ENCODE peak calls at places on chromosomes 4 and X, in ten cellular contexts. C is activated CD4-positive, CD25-positive, alpha-beta regulatory T cell treated with anti-CD3 and anti-CD28 coated beads, Interleukin-2, amount 50 U/mL, for 16 hours; W is stimulated activated CD4-positive, alpha-beta T cell treated with anti-CD3 and anti-CD28 coated beads, Interleukin-15, amount 100 ng/mL, for 48 hours; G is stimulated activated CD8-positive, alpha-beta memory T cell treated with anti-CD3 and anti-CD28 coated beads, Interleukin-15, amount 100 ng/mL, for 24 hours; Z is HCEC 1CT; R is retina; T is AG09319; A is mucosa of descending colon; J is tibial nerve; V is posterior cingulate gyrus. B is an unnamed sample.

GRCh38 chrX:19852014-19853005 is 35.1 kb downstream of the SH3KBP1 start:
- DNase-seq in J (no peak), Z (peak; percentile 71), A (no peak), T (no peak), C (no peak), V (no peak), G (no peak), R (no peak), W (no peak), B (no peak)

GRCh38 chrX:97847885-97848679 is 964.4 kb downstream of the RPA4 start:
- DNase-seq in G (no peak), W (no peak), A (no peak), J (no peak), Z (no peak), R (no peak), V (peak; percentile 59), C (no peak), T (no peak), B (no peak)

GRCh38 chr4:129604632-129605031 is 508.7 kb downstream of the C4orf33 start:
- DNase-seq in T (no peak), Z (no peak), R (no peak), V (no peak), A (no peak), G (no peak), W (no peak), C (no peak), J (no peak), B (no peak)

GRCh38 chr4:1243451-1244080 is 5.4 kb downstream of the CTBP1 start:
- DNase-seq in J (peak; percentile 8), W (no peak), Z (no peak), G (no peak), T (no peak), A (no peak), V (peak; percentile 77), C (no peak), R (peak; percentile 29), B (no peak)

GRCh38 chrX:97898798-97899197 is 1015.1 kb downstream of the RPA4 start:
- DNase-seq in T (no peak), G (no peak), J (no peak), V (no peak), A (no peak), Z (no peak), C (no peak), R (no peak), W (no peak), B (no peak)

GRCh38 chrX:54494970-54495813 is 842 bp downstream of the FGD1 start:
- DNase-seq in Z (peak; percentile 7), C (no peak), V (peak; percentile 86), A (peak; percentile 9), J (no peak), T (no peak), W (no peak), G (no peak), R (peak; percentile 62), B (no peak)

GRCh38 chr4:4541040-4541631 is 712 bp downstream of the STX18 start:
- DNase-seq in T (no peak), C (no peak), G (no peak), A (peak; percentile 51), W (no peak), J (no peak), Z (peak; percentile 42), R (no peak), V (no peak), B (no peak)

GRCh38 chr4:3471886-3472285 is 8.8 kb downstream of the DOK7 start:
- DNase-seq in C (no peak), V (peak; percentile 71), Z (no peak), R (no peak), A (no peak), T (no peak), J (no peak), G (no peak), W (no peak), B (no peak)

GRCh38 chr4:52550186-52550585 is 108.9 kb downstream of the USP46 start:
- DNase-seq in R (no peak), V (no peak), C (no peak), A (no peak), J (no peak), Z (no peak), T (no peak), W (no peak), G (no peak), B (no peak)

GRCh38 chrX:10486373-10486772 is 134.0 kb downstream of the MID1 start:
- DNase-seq in G (no peak), T (no peak), J (no peak), A (no peak), W (no peak), V (no peak), Z (peak; percentile 70), C (no peak), R (no peak), B (no peak)

GRCh38 chrX:3811331-3812311 is 98.2 kb upstream of the PRKX start:
- DNase-seq in T (no peak), V (no peak), Z (peak; percentile 40), R (peak; percentile 45), G (no peak), J (no peak), A (peak; percentile 20), W (no peak), C (peak; percentile 0), B (peak; percentile 6)

GRCh38 chrX:39750246-39750790 is 347.4 kb downstream of the BCOR start:
- DNase-seq in Z (no peak), R (no peak), C (no peak), A (no peak), V (no peak), J (no peak), G (no peak), W (no peak), T (no peak), B (no peak)

GRCh38 chr4:42487230-42487629 is 89.9 kb downstream of the SHISA3 start:
- DNase-seq in T (no peak), C (no peak), Z (no peak), R (no peak), W (no peak), G (no peak), J (no peak), A (no peak), V (no peak), B (no peak)

GRCh38 chr4:94305468-94306225 is 37.0 kb downstream of the HPGDS start:
- DNase-seq in A (no peak), C (no peak), G (no peak), R (no peak), W (no peak), T (no peak), V (no peak), J (no peak), Z (peak; percentile 4), B (no peak)

GRCh38 chr4:66294626-66295025 is 624.3 kb upstream of the EPHA5 start:
- DNase-seq in C (no peak), W (no peak), A (no peak), R (peak; percentile 22), T (no peak), V (no peak), J (no peak), G (no peak), Z (no peak), B (no peak)

GRCh38 chrX:18543738-18544137 is 118.3 kb downstream of the CDKL5 start:
- DNase-seq in R (no peak), Z (no peak), G (no peak), T (no peak), A (no peak), V (no peak), C (no peak), W (no peak), J (no peak), B (no peak)

GRCh38 chrX:1870421-1870820 is 255.6 kb downstream of the ASMT start:
- DNase-seq in T (no peak), C (no peak), R (no peak), A (no peak), Z (no peak), W (no peak), J (no peak), G (no peak), V (no peak), B (no peak)

GRCh38 chrX:17590892-17591740 is 146.2 kb upstream of the SCML1 start:
- DNase-seq in R (peak; percentile 73), V (peak; percentile 93), A (peak; percentile 55), C (no peak), W (peak; percentile 13), J (peak; percentile 29), Z (peak; percentile 63), G (no peak), T (peak; percentile 70), B (peak; percentile 49)

GRCh38 chr4:120568736-120569135 is 353.8 kb downstream of the PRDM5 start:
- DNase-seq in Z (no peak), V (no peak), J (no peak), R (no peak), A (no peak), T (no peak), W (no peak), G (no peak), C (no peak), B (no peak)

GRCh38 chr4:2362286-2363055 is 56.0 kb downstream of the ZFYVE28 start:
- DNase-seq in G (no peak), A (no peak), C (no peak), Z (no peak), R (peak; percentile 30), W (no peak), T (no peak), J (no peak), V (peak; percentile 72), B (no peak)

GRCh38 chrX:113644426-113644825 is 803.8 kb upstream of the AMOT start:
- DNase-seq in J (no peak), W (no peak), Z (peak; percentile 73), A (no peak), G (no peak), C (no peak), R (no peak), V (no peak), T (no peak), B (no peak)

GRCh38 chr4:55032179-55032578 is 93.2 kb downstream of the KDR start:
- DNase-seq in Z (no peak), J (no peak), C (no peak), R (no peak), A (no peak), V (peak; percentile 62), T (no peak), G (no peak), W (no peak), B (no peak)

GRCh38 chr4:7197910-7198309 is 5.6 kb downstream of the SORCS2 start:
- DNase-seq in R (peak; percentile 49), V (peak; percentile 76), J (peak; percentile 8), W (no peak), A (no peak), G (no peak), C (no peak), Z (no peak), T (no peak), B (no peak)

GRCh38 chr4:158253350-158253980 is 43.2 kb downstream of the TMEM144 start:
- DNase-seq in R (peak; percentile 63), G (no peak), W (peak; percentile 8), J (no peak), V (peak; percentile 86), A (peak; percentile 80), Z (peak; percentile 37), T (peak; percentile 37), C (no peak), B (peak; percentile 27)

B was measured in HCT116.